ENCODE peak calls at places on chromosomes 2 and 18, in five cellular contexts. R, G, V, K and E are unnamed samples.

GRCh38 chr2:171592026-171592555 is 69.8 kb downstream of the CYBRD1 start:
- DNase-seq in K (no peak), V (no peak), G (no peak), R (peak), E (no peak)

GRCh38 chr2:127576433-127577207 is 41.1 kb downstream of the MYO7B start:
- DNase-seq in V (no peak), K (no peak), R (peak), G (peak), E (peak)

GRCh38 chr2:71460595-71461303 is 7.4 kb downstream of the DYSF start:
- DNase-seq in K (no peak), G (peak), V (no peak), R (peak), E (no peak)

GRCh38 chr2:115549731-115550130 is 1107.3 kb downstream of the DPP10 start:
- DNase-seq in G (peak), R (no peak), V (no peak), K (no peak), E (no peak)

GRCh38 chr2:12769492-12770105 is 52.9 kb downstream of the TRIB2 start:
- DNase-seq in G (no peak), K (no peak), R (peak), V (no peak), E (no peak)

GRCh38 chr18:55997156-55997561 is 409.2 kb upstream of the TCF4 start:
- DNase-seq in G (peak), K (peak), V (no peak), R (peak), E (no peak)

GRCh38 chr18:79948719-79949411 is 2.6 kb downstream of the SLC66A2 start:
- DNase-seq in K (no peak), G (no peak), R (no peak), V (peak), E (no peak)

GRCh38 chr2:71045841-71046495 is 22.5 kb upstream of the NAGK start:
- DNase-seq in R (no peak), K (no peak), V (no peak), G (no peak), E (no peak)

GRCh38 chr2:118130385-118130784 is 42.1 kb downstream of the INSIG2 start:
- DNase-seq in V (no peak), K (no peak), G (peak), R (no peak), E (no peak)

GRCh38 chr2:184304006-184304405 is 294.3 kb upstream of the ZNF804A start:
- DNase-seq in V (no peak), R (no peak), K (no peak), G (no peak), E (peak)

GRCh38 chr2:128301021-128301420 is 17.6 kb downstream of the HS6ST1 start:
- DNase-seq in R (no peak), V (no peak), G (no peak), K (no peak), E (no peak)

GRCh38 chr2:11903085-11903484 is 156.7 kb downstream of the LPIN1 start:
- DNase-seq in V (no peak), G (no peak), K (no peak), R (no peak), E (no peak)

GRCh38 chr2:59096952-59097351 is 855.8 kb upstream of the FANCL start:
- DNase-seq in V (no peak), G (no peak), K (no peak), R (no peak), E (no peak)

GRCh38 chr2:96396587-96396986 is 61.0 kb downstream of the NCAPH start:
- DNase-seq in R (no peak), V (no peak), K (no peak), G (no peak), E (no peak)

GRCh38 chr2:109128048-109128465 is 948 bp upstream of the SH3RF3 start:
- DNase-seq in K (peak), R (peak), V (peak), G (peak), E (peak)

GRCh38 chr2:39266139-39266805 is 22.5 kb upstream of the CDKL4 start:
- DNase-seq in R (no peak), K (peak), V (no peak), G (peak), E (no peak)

GRCh38 chr2:178233428-178233827 is 39.1 kb downstream of the OSBPL6 start:
- DNase-seq in V (no peak), K (no peak), R (no peak), G (no peak), E (no peak)

GRCh38 chr2:206915136-206915535 is 24.2 kb upstream of the CPO start:
- DNase-seq in R (peak), G (peak), K (no peak), V (no peak), E (peak)

GRCh38 chr2:42568431-42569115 is at the start of gene MTA3:
- DNase-seq in K (peak), R (peak), G (peak), V (peak), E (peak)

GRCh38 chr2:162153608-162154224 is 1.7 kb upstream of the GCG start:
- DNase-seq in R (peak), K (peak), G (peak), V (peak), E (peak)

GRCh38 chr2:15293262-15293937 is 267.7 kb downstream of the NBAS start:
- DNase-seq in R (no peak), G (peak), V (no peak), K (no peak), E (no peak)

GRCh38 chr2:227388537-227389011 is 825 bp upstream of the SCYGR1 start:
- DNase-seq in G (no peak), R (peak), K (no peak), V (no peak), E (peak)

GRCh38 chr2:39435974-39436591 is 1.0 kb downstream of the MAP4K3 start:
- DNase-seq in V (no peak), R (peak), G (no peak), K (peak), E (no peak)

GRCh38 chr2:58289029-58289428 is 47.9 kb upstream of the FANCL start:
- DNase-seq in V (no peak), K (no peak), R (no peak), G (peak), E (no peak)

GRCh38 chr18:13562494-13563029 is 163.8 kb downstream of the FAM210A start:
- DNase-seq in R (no peak), G (no peak), K (no peak), V (no peak), E (no peak)

GRCh38 chr2:121104721-121105141 is 180.3 kb downstream of the TFCP2L1 start:
- DNase-seq in R (peak), G (peak), V (no peak), K (no peak), E (no peak)

GRCh38 chr2:42021490-42021889 is 26.3 kb upstream of the PKDCC start:
- DNase-seq in V (no peak), K (no peak), R (peak), G (no peak), E (peak)

GRCh38 chr2:36420569-36421164 is 65.1 kb downstream of the CRIM1 start:
- DNase-seq in K (no peak), R (no peak), V (no peak), G (peak), E (no peak)

GRCh38 chr2:75560768-75561565 is at the start of gene EVA1A:
- DNase-seq in R (peak), V (peak), K (peak), G (peak), E (peak)

GRCh38 chr2:74873041-74873440 is 39.1 kb downstream of the HK2 start:
- DNase-seq in K (no peak), V (no peak), G (no peak), R (no peak), E (no peak)

GRCh38 chr2:135965756-135966155 is 19.7 kb downstream of the DARS1 start:
- DNase-seq in V (no peak), R (no peak), G (no peak), K (no peak), E (no peak)

GRCh38 chr2:135963841-135964240 is 21.6 kb downstream of the DARS1 start:
- DNase-seq in G (no peak), K (no peak), R (no peak), V (no peak), E (peak)

GRCh38 chr2:135960150-135960549 is 25.3 kb downstream of the DARS1 start:
- DNase-seq in R (no peak), K (no peak), V (no peak), G (no peak), E (no peak)

GRCh38 chr2:135962401-135963138 is 22.9 kb downstream of the DARS1 start:
- DNase-seq in V (no peak), K (no peak), R (no peak), G (no peak), E (no peak)

GRCh38 chr2:135960598-135961551 is 24.6 kb downstream of the DARS1 start:
- DNase-seq in R (peak), V (no peak), K (peak), G (peak), E (no peak)
- H3K27ac ChIP-seq in R (peak), V (peak), K (no peak), G (peak), E (no peak)

DNA sequence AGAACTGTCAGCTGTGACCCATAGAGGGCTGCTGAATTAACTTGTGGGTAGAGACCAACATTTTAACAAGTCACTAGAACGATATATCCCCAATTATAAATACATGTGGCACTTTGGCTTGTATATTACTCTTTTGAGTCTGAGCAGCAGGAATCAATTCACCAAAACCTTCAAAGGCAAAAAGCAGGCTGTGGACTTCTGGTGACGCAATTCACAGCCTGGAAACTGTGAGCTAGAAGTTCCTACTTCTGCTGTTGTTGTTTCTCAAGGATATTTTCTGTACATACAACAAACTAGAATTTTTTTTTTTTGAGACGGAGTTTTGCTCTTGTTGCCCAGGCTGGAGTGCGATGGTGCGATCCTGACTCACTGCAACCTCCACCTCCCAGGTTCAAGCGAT is 37.3 kb downstream of the PTCD3 start:
- DNase-seq in R (peak), K (no peak), V (no peak), G (no peak), E (no peak)
- H3K27ac ChIP-seq in R (no peak), K (no peak), V (no peak), G (no peak), E (no peak)

GRCh38 chr2:168802825-168803726 is 639 bp downstream of the NOSTRIN start:
- DNase-seq in K (no peak), V (peak), G (no peak), R (no peak), E (no peak)

GRCh38 chr2:168798888-168799410 is 3.5 kb upstream of the NOSTRIN start:
- DNase-seq in V (no peak), G (peak), R (no peak), K (no peak), E (no peak)

GRCh38 chr2:168801456-168801855 is 981 bp upstream of the NOSTRIN start:
- DNase-seq in V (no peak), K (no peak), G (no peak), R (no peak), E (no peak)

GRCh38 chr2:168804214-168804613 is 1.8 kb downstream of the NOSTRIN start:
- DNase-seq in K (no peak), V (no peak), G (no peak), R (no peak), E (no peak)

GRCh38 chr2:168801961-168802824 is at the start of gene NOSTRIN:
- DNase-seq in V (peak), K (no peak), R (peak), G (no peak), E (no peak)
- H3K27ac ChIP-seq in V (peak), K (no peak), R (peak), G (no peak), E (no peak)

GRCh38 chr2:38075436-38076249 is at the start of gene CYP1B1:
- DNase-seq in V (no peak), G (no peak), K (no peak), R (no peak), E (no peak)

GRCh38 chr2:38076250-38076709 is 329 bp upstream of the CYP1B1 start:
- DNase-seq in G (peak), K (peak), R (peak), V (peak), E (peak)

GRCh38 chr2:38074047-38074774 is 1.7 kb downstream of the CYP1B1 start:
- DNase-seq in V (no peak), K (no peak), R (peak), G (peak), E (no peak)

GRCh38 chr2:38074775-38075435 is 1.0 kb downstream of the CYP1B1 start:
- DNase-seq in G (peak), R (peak), K (no peak), V (no peak), E (no peak)

GRCh38 chr2:38073211-38074005 is 2.5 kb downstream of the CYP1B1 start:
- DNase-seq in V (no peak), K (no peak), R (peak), G (peak), E (no peak)
- H3K27ac ChIP-seq in V (no peak), K (no peak), R (no peak), G (no peak), E (no peak)

DNA sequence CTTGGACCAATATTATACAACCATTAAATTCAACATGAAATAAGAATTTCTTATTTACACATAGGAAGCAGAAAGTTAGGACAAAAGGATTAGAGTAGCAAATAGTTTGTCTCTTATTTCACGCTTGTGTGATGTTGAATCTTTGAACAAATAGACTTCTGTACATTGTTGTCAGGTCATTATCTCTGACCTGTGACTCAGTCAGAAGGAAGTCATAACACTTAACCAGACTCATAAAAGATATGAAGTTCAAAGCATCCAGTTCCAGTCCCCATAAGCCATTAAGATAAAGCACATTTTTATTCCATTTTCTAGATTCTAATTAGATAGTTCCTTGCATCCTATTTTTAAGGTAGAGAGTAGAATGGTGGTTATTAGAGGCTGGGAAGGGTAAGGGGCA is 130.8 kb downstream of the UPP2 start:
- DNase-seq in V (no peak), K (no peak), R (no peak), G (no peak), E (peak)
- H3K27ac ChIP-seq in V (no peak), K (no peak), R (no peak), G (no peak), E (no peak)

GRCh38 chr2:145724499-145724898 is 1204.6 kb upstream of the ZEB2 start:
- DNase-seq in K (no peak), R (peak), V (no peak), G (no peak), E (peak)

GRCh38 chr2:145721681-145722080 is 1201.8 kb upstream of the ZEB2 start:
- DNase-seq in K (no peak), R (no peak), V (no peak), G (no peak), E (no peak)

GRCh38 chr2:145729481-145729880 is 1209.6 kb upstream of the ZEB2 start:
- DNase-seq in G (no peak), R (no peak), K (no peak), V (no peak), E (no peak)

GRCh38 chr2:145725876-145726275 is 1206.0 kb upstream of the ZEB2 start:
- DNase-seq in R (no peak), V (no peak), G (no peak), K (no peak), E (no peak)

DNA sequence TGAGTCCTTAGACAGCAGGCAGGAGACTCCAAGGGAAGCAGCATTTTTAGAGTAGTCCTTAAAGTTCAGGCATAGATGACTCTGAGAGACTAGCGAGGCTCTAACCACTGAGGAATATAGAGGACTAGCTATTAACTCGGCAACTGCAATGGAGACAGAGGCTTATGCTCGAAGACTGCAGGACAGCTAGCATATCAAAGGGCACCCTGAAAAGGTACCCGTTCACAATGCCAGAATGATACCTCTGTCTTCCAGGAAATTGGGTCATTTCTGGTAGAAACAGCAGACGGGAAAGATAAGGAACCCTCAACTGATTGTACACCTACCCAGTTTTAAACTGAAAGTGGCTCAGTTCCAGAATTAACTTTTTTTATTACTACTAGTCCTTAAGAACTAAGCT is 1204.0 kb upstream of the ZEB2 start:
- DNase-seq in K (no peak), G (no peak), V (no peak), R (peak), E (no peak)
- H3K27ac ChIP-seq in K (no peak), G (no peak), V (no peak), R (no peak), E (no peak)